ENCODE peak calls at places on chromosomes 7 and 10, in eight cellular contexts. B is MM.1S, D is A549, N is HCT116, H is heart left ventricle, S is PC-3, J is SK-N-SH, A is transverse colon. F is an unnamed sample.

GRCh38 chr7:132738254-132738653 is 162.0 kb upstream of the PLXNA4 start:
- DNase-seq in B (no peak), D (peak; percentile 40), N (peak; percentile 6), H (no peak), S (peak; percentile 93), J (no peak), A (no peak), F (no peak)

GRCh38 chr7:2180081-2180480 is 52.7 kb downstream of the MAD1L1 start:
- DNase-seq in B (no peak), D (no peak), N (no peak), H (no peak), S (no peak), J (no peak), A (no peak), F (no peak)

GRCh38 chr7:116876664-116877442 is 14.5 kb downstream of the CAPZA2 start:
- DNase-seq in B (no peak), D (no peak), N (no peak), H (peak; percentile 70), S (no peak), J (peak; percentile 14), A (peak; percentile 55), F (peak; percentile 61)

GRCh38 chr7:105664816-105665525 is 83.7 kb upstream of the EFCAB10 start:
- DNase-seq in B (no peak), D (peak; percentile 62), N (peak; percentile 79), H (no peak), S (peak; percentile 73), J (peak; percentile 60), A (no peak), F (no peak)

GRCh38 chr7:147245274-147245673 is 1128.7 kb downstream of the CNTNAP2 start:
- DNase-seq in B (peak; percentile 74), D (peak; percentile 44), N (no peak), H (no peak), S (peak; percentile 76), J (peak; percentile 39), A (peak; percentile 12), F (peak; percentile 5)

GRCh38 chr7:47931005-47931787 is 17.1 kb downstream of the PKD1L1 start:
- DNase-seq in B (no peak), D (no peak), N (no peak), H (no peak), S (no peak), J (no peak), A (no peak), F (no peak)

GRCh38 chr7:12715372-12716133 is 28.1 kb downstream of the ARL4A start:
- DNase-seq in B (no peak), D (peak; percentile 98), N (peak; percentile 77), H (peak; percentile 73), S (peak; percentile 97), J (no peak), A (peak; percentile 83), F (peak; percentile 71)

GRCh38 chr10:113000454-113000853 is 50.4 kb downstream of the TCF7L2 start:
- DNase-seq in B (no peak), D (no peak), N (no peak), H (no peak), S (no peak), J (no peak), A (no peak), F (no peak)

GRCh38 chr7:82319674-82320118 is 123.9 kb downstream of the CACNA2D1 start:
- DNase-seq in B (no peak), D (peak; percentile 32), N (no peak), H (peak; percentile 86), S (no peak), J (peak; percentile 83), A (peak; percentile 30), F (peak; percentile 84)

DNA sequence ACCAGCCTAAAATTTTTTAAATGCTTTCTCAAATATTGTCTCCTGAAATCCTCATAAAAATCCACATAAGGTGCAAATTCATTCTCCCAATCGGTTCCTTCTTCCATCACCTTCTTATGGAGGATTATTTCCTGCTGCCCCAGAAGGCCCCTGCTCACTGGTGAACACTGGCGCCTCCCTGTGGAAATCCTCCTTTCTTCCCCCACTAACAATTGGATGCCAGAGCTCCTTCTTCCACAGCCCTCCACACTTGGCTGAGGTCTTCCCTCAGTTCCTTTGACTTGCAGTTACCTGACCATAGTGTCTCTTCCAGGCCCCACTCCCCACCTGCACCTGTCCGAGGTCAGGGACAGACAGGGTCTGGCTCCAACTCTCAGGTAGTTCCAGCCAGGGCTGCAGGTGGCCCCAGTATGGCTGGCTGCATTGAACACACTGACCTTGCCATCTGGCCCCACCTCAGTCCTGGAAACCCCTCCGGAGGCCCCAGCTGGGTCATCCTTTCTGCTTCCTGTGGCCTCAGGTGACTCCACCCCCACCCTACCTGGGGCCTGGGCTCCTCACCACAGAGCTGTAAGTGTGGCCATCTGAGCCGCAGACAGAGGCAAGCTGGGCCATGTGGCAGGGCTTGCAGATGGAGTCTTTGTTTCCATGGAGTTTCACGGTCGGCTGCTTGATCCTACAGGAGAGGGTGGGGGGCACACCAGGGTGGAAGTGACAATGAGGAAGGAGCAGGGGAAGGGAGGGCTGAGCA is 18.4 kb downstream of the SPOCK2 start:
- DNase-seq in B (peak; percentile 58), D (no peak), N (no peak), H (no peak), S (no peak), J (no peak), A (no peak), F (no peak)
- TF ChIP-seq CTCF in B (peak; percentile 34), D (peak; percentile 21), N (peak; percentile 28), H (no peak), S (peak; percentile 44), J (no peak), A (no peak), F (no peak)

GRCh38 chr10:103757531-103758293 is 97.7 kb downstream of the SH3PXD2A start:
- DNase-seq in B (peak; percentile 64), D (peak; percentile 81), N (no peak), H (peak; percentile 65), S (peak; percentile 73), J (no peak), A (peak; percentile 45), F (peak; percentile 61)
- H3K27ac ChIP-seq in B (peak overlapping the region; percentile 27), D (peak overlapping the region; percentile 94), N (no peak overlapping the region), H (peak overlapping the region; percentile 90), S (peak overlapping the region; percentile 94), J (peak overlapping the region; percentile 66), A (peak overlapping the region; percentile 86), F (peak overlapping the region; percentile 96)

GRCh38 chr10:69571618-69572158 is 1.5 kb downstream of the NEUROG3 start:
- DNase-seq in B (no peak), D (no peak), N (no peak), H (no peak), S (no peak), J (peak; percentile 35), A (no peak), F (no peak)
- H3K4me3 ChIP-seq in B (no peak overlapping the region), D (no peak overlapping the region), N (no peak overlapping the region), H (no peak overlapping the region), S (no peak overlapping the region), J (no peak overlapping the region), A (no peak overlapping the region), F (no peak overlapping the region)

GRCh38 chr7:121126801-121127534 is 138.5 kb downstream of the CPED1 start:
- DNase-seq in B (peak; percentile 51), D (peak; percentile 10), N (peak; percentile 51), H (no peak), S (peak; percentile 32), J (peak; percentile 4), A (no peak), F (no peak)
- TF ChIP-seq CTCF in B (peak; percentile 39), D (peak; percentile 41), N (peak; percentile 88), H (peak; percentile 40), S (peak; percentile 57), J (peak; percentile 62), A (peak; percentile 16), F (no peak)

GRCh38 chr7:28112883-28113540 is 67.6 kb downstream of the JAZF1 start:
- DNase-seq in B (no peak), D (no peak), N (no peak), H (no peak), S (no peak), J (peak; percentile 34), A (no peak), F (no peak)
- H3K27ac ChIP-seq in B (no peak overlapping the region), D (no peak overlapping the region), N (no peak overlapping the region), H (no peak overlapping the region), S (no peak overlapping the region), J (no peak overlapping the region), A (no peak overlapping the region), F (no peak overlapping the region)

GRCh38 chr10:74153123-74153522 is 2.1 kb downstream of the ADK start:
- DNase-seq in B (no peak), D (peak; percentile 46), N (peak; percentile 34), H (no peak), S (peak; percentile 71), J (peak; percentile 24), A (no peak), F (peak; percentile 22)
- H3K4me3 ChIP-seq in B (no peak overlapping the region), D (no peak overlapping the region), N (no peak overlapping the region), H (peak overlapping the region; percentile 19), S (peak overlapping the region; percentile 69), J (no peak overlapping the region), A (no peak overlapping the region), F (peak overlapping the region; percentile 88)

GRCh38 chr10:6229746-6230145 is 27.0 kb downstream of the PFKFB3 start:
- DNase-seq in B (no peak), D (no peak), N (no peak), H (no peak), S (no peak), J (peak; percentile 14), A (no peak), F (no peak)

GRCh38 chr10:6230335-6230734 is 27.6 kb downstream of the PFKFB3 start:
- DNase-seq in B (no peak), D (no peak), N (no peak), H (no peak), S (no peak), J (peak; percentile 22), A (no peak), F (no peak)

GRCh38 chr10:6231730-6232129 is 29.0 kb downstream of the PFKFB3 start:
- DNase-seq in B (no peak), D (no peak), N (no peak), H (no peak), S (no peak), J (peak; percentile 17), A (no peak), F (no peak)

GRCh38 chr10:6232225-6232807 is 29.6 kb downstream of the PFKFB3 start:
- DNase-seq in B (no peak), D (no peak), N (no peak), H (no peak), S (no peak), J (peak; percentile 25), A (no peak), F (no peak)

DNA sequence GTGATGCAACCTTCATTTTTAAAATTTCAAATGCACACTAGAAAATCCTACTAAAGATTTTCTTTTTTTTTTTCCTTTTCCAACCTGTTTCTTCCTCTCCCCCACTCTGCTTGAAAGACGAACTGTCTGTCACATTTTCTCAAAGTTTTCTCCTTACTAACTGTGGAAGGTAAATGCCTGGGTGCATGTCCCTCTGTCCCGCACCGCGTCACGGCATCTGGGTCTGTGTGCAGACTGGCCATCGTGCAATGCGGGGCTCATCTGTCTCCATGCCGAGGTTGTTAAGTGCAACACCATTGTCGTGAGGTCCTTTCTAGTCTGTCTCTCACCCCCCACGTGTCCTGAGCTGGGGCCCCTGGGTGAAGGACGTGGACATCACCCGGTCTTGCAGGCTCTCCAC is 28.4 kb downstream of the PFKFB3 start:
- DNase-seq in B (no peak), D (no peak), N (no peak), H (no peak), S (no peak), J (peak; percentile 12), A (no peak), F (no peak)
- TF ChIP-seq CTCF in B (no peak), D (no peak), N (no peak), H (no peak), S (no peak), J (no peak), A (no peak), F (no peak)

GRCh38 chr7:137304624-137305235 is 38.8 kb downstream of the PTN start:
- DNase-seq in B (no peak), D (no peak), N (no peak), H (no peak), S (no peak), J (no peak), A (no peak), F (no peak)
- H3K27ac ChIP-seq in B (no peak overlapping the region), D (no peak overlapping the region), N (no peak overlapping the region), H (no peak overlapping the region), S (no peak overlapping the region), J (no peak overlapping the region), A (no peak overlapping the region), F (no peak overlapping the region)

F was measured in heart right ventricle.